ENCODE peak calls at places on chromosomes 11 and 22, in seven cellular contexts. F is HCT116, P is SK-N-SH, S is K562, H is HepG2, R is GM12878, L is H1. J is an unnamed sample.

GRCh38 chr11:89205378-89205777 is 27.7 kb downstream of the TYR start:
- DNase-seq in F (peak; percentile 4), P (no peak), S (no peak), H (no peak), R (no peak), L (no peak), J (no peak)

GRCh38 chr11:80694385-80694784 is 1253.6 kb upstream of the TENM4 start:
- DNase-seq in F (no peak), P (no peak), S (no peak), H (no peak), R (no peak), L (no peak), J (no peak)

GRCh38 chr11:120401506-120401905 is 65.3 kb downstream of the ARHGEF12 start:
- DNase-seq in F (no peak), P (no peak), S (no peak), H (no peak), R (no peak), L (no peak), J (no peak)

GRCh38 chr22:23549198-23549595 is 30.9 kb downstream of the IGLL1 start:
- DNase-seq in F (no peak), P (no peak), S (no peak), H (no peak), R (no peak), L (no peak), J (no peak)

GRCh38 chr22:28369849-28370248 is 309.8 kb downstream of the TTC28 start:
- DNase-seq in F (no peak), P (no peak), S (peak; percentile 64), H (no peak), R (no peak), L (no peak), J (no peak)

GRCh38 chr11:40986320-40986719 is 473.1 kb downstream of the LRRC4C start:
- DNase-seq in F (no peak), P (no peak), S (no peak), H (no peak), R (no peak), L (no peak), J (no peak)

GRCh38 chr11:12053606-12054361 is 45.4 kb upstream of the DKK3 start:
- DNase-seq in F (no peak), P (no peak), S (no peak), H (no peak), R (no peak), L (no peak), J (no peak)

GRCh38 chr11:100203789-100204188 is 483.3 kb upstream of the ARHGAP42 start:
- DNase-seq in F (no peak), P (no peak), S (no peak), H (no peak), R (no peak), L (no peak), J (no peak)

GRCh38 chr11:111586305-111586915 is 15.8 kb upstream of the SIK2 start:
- DNase-seq in F (peak; percentile 55), P (peak; percentile 27), S (peak; percentile 64), H (peak; percentile 51), R (no peak), L (no peak), J (peak; percentile 80)

DNA sequence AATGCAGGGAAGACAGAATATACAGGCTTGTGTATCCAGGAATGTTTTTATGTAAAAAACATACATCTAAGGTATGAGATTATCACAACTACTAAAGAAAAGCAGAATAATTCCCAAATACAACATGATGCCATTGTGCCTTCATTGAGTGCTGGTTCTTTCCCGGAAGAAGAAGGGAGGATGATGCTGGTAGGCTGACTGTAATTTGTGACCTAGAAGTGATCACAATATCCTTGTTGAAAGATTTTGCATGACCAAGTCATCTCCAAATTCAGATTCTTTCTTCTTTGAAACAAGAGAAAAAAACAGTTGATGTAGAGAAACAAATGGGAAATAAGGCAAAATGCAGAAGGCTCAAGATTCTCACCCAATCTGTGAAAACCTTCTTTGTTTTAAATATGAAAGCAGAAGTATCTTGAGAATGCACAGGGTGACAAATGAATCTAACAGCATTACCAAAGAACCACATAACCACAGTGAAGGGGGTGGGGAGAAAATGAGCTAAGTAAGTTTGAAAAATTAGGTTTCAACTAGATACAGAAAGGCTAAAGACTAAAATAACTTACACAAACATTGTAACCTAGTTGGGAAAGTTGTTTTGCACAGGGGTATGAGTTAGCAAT is 20.4 kb downstream of the MRE11 start:
- DNase-seq in F (no peak), P (no peak), S (no peak), H (no peak), R (peak; percentile 88), L (no peak), J (no peak)
- TF ChIP-seq JUND in F (no peak), P (no peak), S (no peak), H (no peak), R (no peak), L (no peak), J (no peak)

GRCh38 chr11:8649361-8649760 is 33.1 kb downstream of the TRIM66 start:
- DNase-seq in F (no peak), P (no peak), S (no peak), H (no peak), R (no peak), L (no peak), J (no peak)

GRCh38 chr11:8654503-8654902 is 28.0 kb downstream of the TRIM66 start:
- DNase-seq in F (no peak), P (no peak), S (no peak), H (no peak), R (no peak), L (no peak), J (no peak)

GRCh38 chr11:8646873-8647272 is 35.6 kb downstream of the TRIM66 start:
- DNase-seq in F (no peak), P (no peak), S (no peak), H (no peak), R (no peak), L (no peak), J (no peak)

GRCh38 chr11:8652140-8652539 is 30.3 kb downstream of the TRIM66 start:
- DNase-seq in F (no peak), P (no peak), S (no peak), H (no peak), R (no peak), L (no peak), J (no peak)

DNA sequence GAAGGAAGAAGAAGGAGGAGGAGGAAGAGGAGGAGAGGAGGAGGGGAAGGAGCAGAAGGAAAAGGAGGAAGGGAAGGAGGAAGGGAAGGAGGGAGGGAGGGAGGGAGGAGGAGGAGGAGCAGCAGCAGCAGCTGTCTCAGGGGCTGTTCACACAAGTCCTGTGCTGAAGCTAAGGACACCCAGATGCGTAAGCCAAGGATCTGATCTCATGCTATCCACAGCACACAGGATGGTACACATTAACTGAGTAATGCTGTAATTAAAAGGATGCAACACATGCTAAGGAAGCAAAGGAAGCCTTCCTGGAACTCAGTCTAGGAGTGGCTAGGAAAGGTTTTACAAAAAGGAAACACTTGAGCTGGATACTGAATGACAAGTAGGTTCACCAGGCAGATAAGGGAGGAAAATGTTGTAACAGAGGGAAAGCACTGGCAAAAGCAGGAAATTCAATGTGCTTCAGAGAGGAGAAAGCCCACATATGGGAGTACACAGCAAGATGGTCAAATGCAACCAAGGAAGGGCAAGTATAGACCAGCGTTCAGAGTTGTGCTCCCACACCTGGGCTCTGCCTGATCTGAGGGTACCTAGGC is 32.0 kb downstream of the TRIM66 start:
- DNase-seq in F (no peak), P (no peak), S (no peak), H (no peak), R (no peak), L (no peak), J (no peak)
- TF ChIP-seq JUND in F (no peak), P (no peak), S (no peak), H (no peak), R (no peak), L (no peak), J (no peak)

GRCh38 chr11:68996376-68997123 is 15.8 kb upstream of the MRGPRD start:
- DNase-seq in F (no peak), P (no peak), S (no peak), H (no peak), R (no peak), L (no peak), J (no peak)
- TF ChIP-seq JUND in F (no peak), P (no peak), S (no peak), H (no peak), R (no peak), L (no peak), J (no peak)

GRCh38 chr11:119352857-119353260 is 6.4 kb upstream of the MFRP start:
- DNase-seq in F (no peak), P (peak; percentile 77), S (peak; percentile 62), H (peak; percentile 92), R (no peak), L (no peak), J (peak; percentile 64)
- TF ChIP-seq JUND in F (no peak), P (no peak), S (no peak), H (no peak), R (no peak), L (no peak), J (no peak)

GRCh38 chr11:1433977-1434640 is 44.4 kb downstream of the BRSK2 start:
- DNase-seq in F (no peak), P (no peak), S (no peak), H (no peak), R (no peak), L (no peak), J (no peak)

GRCh38 chr11:1435820-1436467 is 46.2 kb downstream of the BRSK2 start:
- DNase-seq in F (no peak), P (peak; percentile 73), S (peak; percentile 42), H (no peak), R (no peak), L (no peak), J (no peak)

GRCh38 chr11:1433568-1433967 is 43.8 kb downstream of the BRSK2 start:
- DNase-seq in F (no peak), P (no peak), S (no peak), H (no peak), R (no peak), L (no peak), J (no peak)

GRCh38 chr11:1436468-1437030 is 46.8 kb downstream of the BRSK2 start:
- DNase-seq in F (no peak), P (no peak), S (no peak), H (no peak), R (no peak), L (no peak), J (no peak)

DNA sequence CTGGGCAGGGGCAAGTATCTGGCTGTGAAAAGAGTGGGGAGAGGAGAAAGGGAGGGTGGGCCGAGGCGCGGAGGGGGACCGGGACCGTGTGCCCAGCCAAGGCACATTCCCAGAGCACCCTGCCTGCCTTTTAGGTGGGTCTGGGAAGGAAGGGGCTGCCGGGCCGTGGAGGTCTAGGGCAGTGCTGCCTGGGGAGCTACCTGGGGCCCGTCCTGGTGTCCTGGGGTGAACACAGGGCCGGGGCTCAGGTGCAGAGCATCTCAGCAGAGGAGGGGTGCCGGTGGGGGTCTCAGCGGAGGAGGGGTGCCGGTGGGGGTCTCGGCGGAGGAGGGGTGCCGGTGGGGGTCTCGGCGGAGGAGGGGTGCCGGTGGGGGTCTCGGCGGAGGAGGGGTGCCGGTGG is 45.2 kb downstream of the BRSK2 start:
- DNase-seq in F (no peak), P (no peak), S (no peak), H (no peak), R (no peak), L (no peak), J (no peak)
- TF ChIP-seq JUND in F (no peak), P (no peak), S (no peak), H (no peak), R (no peak), L (no peak), J (no peak)

DNA sequence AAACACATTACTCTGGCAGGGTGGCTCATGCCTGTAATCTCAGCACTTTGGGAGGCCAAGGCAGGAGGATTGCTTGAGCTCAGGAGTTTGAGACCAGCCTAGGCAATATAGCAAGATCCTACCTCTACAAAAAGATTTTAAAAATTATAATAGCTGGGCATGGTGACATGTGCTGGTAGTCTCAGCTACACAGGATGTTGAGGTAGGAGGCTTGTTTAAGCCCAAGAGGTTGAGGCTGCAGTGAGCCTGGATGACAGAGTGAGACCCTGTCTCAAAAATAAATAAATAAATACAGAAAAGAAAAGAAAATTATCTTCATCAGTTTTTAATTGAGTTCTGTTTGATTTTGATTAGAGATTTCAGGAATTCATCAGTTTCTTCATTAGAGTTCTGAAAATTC is 5.2 kb downstream of the CCDC134 start:
- DNase-seq in F (no peak), P (no peak), S (no peak), H (no peak), R (no peak), L (no peak), J (no peak)
- TF ChIP-seq JUND in F (no peak), P (no peak), S (no peak), H (no peak), R (no peak), L (no peak), J (no peak)